ENCODE peak calls at places on chromosomes 12 and 14, in nine cellular contexts. Y is upper lobe of right lung, A is thyroid gland, N is tibial artery, R is colonic mucosa, Z is right lobe of liver, D is GM23338, O is bronchial epithelial cell, W is breast epithelium. L is an unnamed sample. For H3K27me3, the result is how much of the 10 kb centered on the place peaks cover.

GRCh38 chr12:75844049-75844448 is 187.5 kb downstream of the PHLDA1 start:
- DNase-seq in Z (no peak), A (no peak), N (no peak), O (no peak), W (no peak), R (no peak), Y (no peak), D (no peak), L (no peak)

GRCh38 chr12:132406498-132407461 is 77.4 kb upstream of the GALNT9 start:
- DNase-seq in Z (peak), R (no peak), D (no peak), Y (no peak), N (no peak), O (no peak), W (no peak), A (no peak), L (peak)

GRCh38 chr12:114732426-114733030 is 48.6 kb upstream of the TBX3 start:
- DNase-seq in Z (no peak), O (no peak), Y (no peak), W (no peak), N (no peak), A (no peak), R (no peak), D (no peak), L (no peak)

GRCh38 chr14:105884808-105885281 is 358.5 kb downstream of the TMEM121 start:
- DNase-seq in D (no peak), A (no peak), R (no peak), Y (no peak), N (peak), W (no peak), Z (peak), O (no peak), L (peak)

GRCh38 chr14:101582294-101582693 is 21.0 kb downstream of the DIO3 start:
- DNase-seq in W (no peak), N (no peak), Y (no peak), Z (peak), A (no peak), R (no peak), D (no peak), O (no peak), L (no peak)

GRCh38 chr12:29153231-29153630 is 4.2 kb downstream of the FAR2 start:
- DNase-seq in N (no peak), D (peak), Y (no peak), O (no peak), A (no peak), R (no peak), W (no peak), Z (no peak), L (no peak)

GRCh38 chr12:112380663-112381420 is 1.4 kb downstream of the HECTD4 start:
- DNase-seq in O (no peak), A (no peak), D (peak), W (no peak), Z (no peak), R (peak), N (no peak), Y (no peak), L (no peak)

GRCh38 chr12:121712462-121713256 is at the start of gene TMEM120B:
- DNase-seq in Z (peak), Y (peak), N (peak), O (peak), R (peak), W (peak), D (peak), A (peak), L (peak)

GRCh38 chr12:105922670-105923102 is 216.1 kb downstream of the NUAK1 start:
- DNase-seq in D (no peak), Z (no peak), N (no peak), Y (no peak), A (no peak), O (peak), W (no peak), R (no peak), L (no peak)

GRCh38 chr14:105419305-105420091 is at the start of gene MTA1:
- DNase-seq in O (no peak), D (peak), W (no peak), A (peak), Y (peak), N (no peak), R (peak), Z (no peak), L (peak)

GRCh38 chr12:132600048-132601032 is 10.0 kb downstream of the LRCOL1 start:
- DNase-seq in W (peak), D (peak), N (peak), Z (peak), A (peak), O (peak), R (peak), Y (peak), L (peak)

GRCh38 chr12:23756416-23756815 is 193.1 kb downstream of the SOX5 start:
- DNase-seq in Y (no peak), O (no peak), A (no peak), R (no peak), Z (no peak), N (no peak), W (no peak), D (peak), L (no peak)

GRCh38 chr12:130571734-130572133 is 144.4 kb downstream of the RIMBP2 start:
- DNase-seq in D (no peak), Z (no peak), W (no peak), O (no peak), R (no peak), A (no peak), Y (no peak), N (no peak), L (no peak)

GRCh38 chr12:130566446-130567155 is 149.5 kb downstream of the RIMBP2 start:
- DNase-seq in Y (no peak), R (no peak), N (no peak), W (no peak), D (no peak), O (no peak), Z (no peak), A (no peak), L (no peak)

GRCh38 chr12:130568041-130568440 is 148.1 kb downstream of the RIMBP2 start:
- DNase-seq in W (no peak), A (no peak), N (no peak), D (no peak), Z (no peak), Y (no peak), O (no peak), R (no peak), L (no peak)

GRCh38 chr12:130571089-130571488 is 145.0 kb downstream of the RIMBP2 start:
- DNase-seq in Y (no peak), W (no peak), N (no peak), D (no peak), O (no peak), A (no peak), R (no peak), Z (no peak), L (no peak)

DNA sequence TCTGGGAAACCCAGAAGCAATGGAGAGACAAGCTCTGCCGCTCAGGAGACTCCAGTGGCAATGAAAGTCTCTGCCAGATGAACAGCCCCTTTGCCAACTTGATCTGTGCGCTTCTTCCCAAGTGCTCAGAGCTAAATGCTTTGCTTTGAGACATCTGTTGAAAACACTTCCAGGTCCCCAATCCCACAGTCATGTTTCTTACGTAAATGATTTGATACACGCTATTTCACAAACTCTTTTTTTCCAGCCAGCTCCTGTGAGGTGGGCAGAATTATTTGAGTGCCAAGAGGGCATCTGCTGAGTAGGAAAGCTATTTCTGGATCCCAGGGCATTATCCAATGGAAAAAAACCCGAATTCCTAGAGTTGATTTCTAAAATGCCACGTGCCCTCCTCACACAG is 147.6 kb downstream of the RIMBP2 start:
- DNase-seq in W (no peak), N (no peak), O (no peak), R (no peak), Y (no peak), A (no peak), Z (no peak), D (no peak), L (no peak)
- H3K27me3 ChIP-seq in W (under half), N (under half), O (under half), R (under half), Y (under half), A (under half), Z (under half), D (under half), L (under half)

GRCh38 chr14:94893411-94894160 is 123.7 kb upstream of the GSC start:
- DNase-seq in W (no peak), N (no peak), Y (no peak), R (no peak), D (no peak), A (no peak), O (no peak), Z (no peak), L (no peak)
- H3K27me3 ChIP-seq in W (under half), N (under half), Y (under half), R (under half), D (under half), A (under half), O (under half), Z (under half), L (under half)

GRCh38 chr14:97412933-97413574 is 615.9 kb downstream of the VRK1 start:
- DNase-seq in N (no peak), O (no peak), Y (no peak), A (no peak), Z (no peak), D (no peak), W (no peak), R (no peak), L (no peak)
- H3K27me3 ChIP-seq in N (half or more), O (under half), Y (half or more), A (under half), Z (under half), D (under half), W (half or more), R (under half), L (under half)

DNA sequence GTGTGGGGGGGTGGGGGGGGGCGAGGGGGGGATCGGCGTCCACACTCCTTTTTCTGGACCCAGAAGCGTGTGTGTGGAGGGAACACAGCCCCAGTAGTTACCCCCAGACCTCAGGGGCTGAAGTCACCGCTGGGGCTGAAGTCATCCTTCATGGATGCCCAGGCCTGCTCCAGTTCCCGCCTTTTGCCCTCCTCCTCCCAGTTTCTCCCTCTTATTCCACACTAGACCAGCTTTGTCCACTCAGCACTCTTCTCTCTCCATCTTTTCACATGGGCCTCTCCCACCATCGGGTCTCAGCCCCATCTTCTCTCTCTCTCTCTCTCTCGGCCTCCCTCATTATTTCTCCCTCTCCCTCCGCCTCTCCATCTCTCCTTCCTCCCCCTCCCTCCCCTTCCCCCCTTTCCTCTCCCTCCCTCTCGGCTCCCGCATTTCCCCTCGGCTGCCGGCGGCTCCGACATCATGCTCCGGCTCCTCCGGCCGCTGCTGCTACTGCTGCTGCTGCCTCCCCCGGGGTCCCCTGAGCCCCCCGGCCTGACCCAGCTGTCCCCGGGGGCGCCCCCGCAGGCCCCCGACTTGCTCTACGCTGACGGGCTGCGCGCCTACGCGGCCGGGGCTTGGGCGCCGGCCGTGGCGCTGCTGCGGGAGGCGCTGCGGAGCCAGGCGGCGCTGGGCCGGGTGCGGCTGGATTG is at the start of gene P3H3:
- DNase-seq in N (no peak), Y (no peak), Z (no peak), D (peak), O (peak), R (no peak), A (peak), W (no peak), L (no peak)
- H3K27me3 ChIP-seq in N (under half), Y (under half), Z (under half), D (under half), O (under half), R (under half), A (under half), W (under half), L (under half)

DNA sequence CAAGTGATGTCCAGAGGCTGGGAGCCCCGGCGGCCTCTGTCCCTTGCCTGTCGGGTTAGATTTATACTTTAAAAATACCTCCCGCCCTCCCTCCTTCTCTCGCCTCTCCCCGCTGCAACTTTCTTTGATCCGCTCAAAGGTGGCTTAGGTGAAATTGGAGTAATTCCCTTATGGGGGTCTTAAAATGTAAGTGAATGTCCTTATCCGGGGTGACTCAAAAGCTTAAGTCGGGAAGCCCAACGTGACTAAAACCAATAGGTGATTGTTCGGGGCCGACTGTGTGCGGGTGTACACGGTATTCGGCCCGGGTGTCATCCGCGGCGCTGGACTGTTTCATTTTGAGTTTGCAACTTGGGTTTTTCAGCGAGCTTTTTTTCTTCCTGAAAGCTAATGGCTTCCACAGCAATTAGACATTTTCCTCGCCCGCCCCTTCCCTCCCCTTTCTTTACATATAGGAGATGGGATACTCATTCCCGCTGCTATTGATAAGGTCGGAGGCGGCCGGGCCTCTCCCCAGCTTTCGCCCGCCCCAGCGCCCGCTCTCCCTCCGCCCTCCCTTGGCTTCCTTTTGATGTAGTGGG is 2.0 kb upstream of the CCND2 start:
- DNase-seq in O (peak), R (no peak), Z (no peak), D (peak), W (no peak), N (no peak), Y (no peak), A (no peak), L (peak)
- H3K27me3 ChIP-seq in O (under half), R (under half), Z (half or more), D (under half), W (under half), N (under half), Y (under half), A (under half), L (under half)

GRCh38 chr12:71945883-71946282 is 7.2 kb downstream of the TPH2 start:
- DNase-seq in O (no peak), R (no peak), N (no peak), Y (no peak), W (no peak), Z (no peak), A (no peak), D (no peak), L (no peak)

GRCh38 chr12:71945121-71945520 is 6.5 kb downstream of the TPH2 start:
- DNase-seq in N (no peak), Z (no peak), A (no peak), W (no peak), R (no peak), O (no peak), Y (no peak), D (no peak), L (no peak)

GRCh38 chr12:71938728-71939385 is at the start of gene TPH2:
- DNase-seq in A (peak), O (peak), D (peak), W (no peak), R (peak), Y (peak), N (no peak), Z (peak), L (peak)

GRCh38 chr12:71942259-71942658 is 3.6 kb downstream of the TPH2 start:
- DNase-seq in D (no peak), R (no peak), Z (no peak), O (no peak), Y (no peak), N (no peak), A (no peak), W (no peak), L (no peak)

DNA sequence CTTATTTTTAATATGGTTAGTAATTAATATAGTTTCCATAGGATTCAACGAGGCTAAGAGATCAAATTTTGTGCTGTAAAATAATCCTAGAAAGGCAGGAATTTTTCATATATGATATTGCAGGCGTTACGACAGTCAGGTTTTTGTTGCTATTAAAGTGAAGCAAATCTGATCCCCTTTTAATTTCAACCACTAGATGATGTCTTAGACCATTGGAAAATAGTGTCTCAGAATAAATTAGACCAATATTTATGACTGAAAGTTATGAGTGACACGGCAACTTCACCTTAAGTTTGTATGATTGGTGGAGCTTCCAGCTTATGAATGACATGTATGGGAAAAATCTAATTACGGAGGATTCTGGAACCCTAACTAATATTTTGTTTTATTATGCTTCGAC is 2.5 kb downstream of the TPH2 start:
- DNase-seq in R (no peak), O (no peak), Y (no peak), Z (no peak), A (no peak), W (no peak), N (no peak), D (no peak), L (no peak)
- H3K27me3 ChIP-seq in R (under half), O (under half), Y (half or more), Z (under half), A (under half), W (under half), N (under half), D (under half), L (under half)

DNA sequence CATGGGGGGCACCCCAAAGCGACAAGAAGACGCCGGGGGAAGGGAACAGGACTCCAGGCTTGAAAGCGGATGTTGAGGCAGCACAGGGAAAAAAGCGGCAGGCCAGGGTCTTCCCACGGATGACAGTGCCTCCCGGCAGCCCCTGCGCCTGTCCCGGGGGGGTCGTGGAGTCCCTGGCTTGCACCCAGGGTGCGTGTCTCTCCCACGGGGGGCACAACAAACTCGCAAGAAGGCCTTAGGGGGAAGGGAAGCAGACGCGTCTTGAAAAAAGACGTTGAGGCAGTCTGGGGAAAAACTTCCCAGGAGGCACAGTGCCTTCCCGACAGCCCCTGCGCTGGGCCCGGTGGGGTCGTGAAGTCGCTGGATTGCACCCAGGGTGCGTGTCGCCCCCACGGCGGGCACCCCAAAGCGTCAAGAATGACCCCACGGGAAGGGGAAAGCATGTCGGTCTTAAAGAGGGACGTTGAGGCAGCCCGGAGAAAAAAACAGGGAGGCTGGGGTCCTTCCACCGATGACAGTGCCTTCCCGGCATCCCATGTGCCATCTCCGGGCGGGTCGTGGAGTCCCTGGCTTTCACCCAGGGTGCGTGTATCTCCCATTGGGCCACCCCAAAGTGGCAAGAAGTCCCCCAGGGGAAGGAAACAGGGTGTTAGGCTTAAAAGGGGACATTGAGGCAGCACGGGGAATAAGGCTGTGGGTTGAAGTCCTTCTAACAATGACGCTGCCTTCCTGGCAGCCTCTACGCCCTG is 159.9 kb upstream of the ALG10B start:
- DNase-seq in Y (no peak), R (peak), N (no peak), A (no peak), O (no peak), Z (no peak), D (no peak), W (peak), L (no peak)
- H3K27me3 ChIP-seq in Y (under half), R (under half), N (under half), A (under half), O (under half), Z (under half), D (under half), W (under half), L (under half)

DNA sequence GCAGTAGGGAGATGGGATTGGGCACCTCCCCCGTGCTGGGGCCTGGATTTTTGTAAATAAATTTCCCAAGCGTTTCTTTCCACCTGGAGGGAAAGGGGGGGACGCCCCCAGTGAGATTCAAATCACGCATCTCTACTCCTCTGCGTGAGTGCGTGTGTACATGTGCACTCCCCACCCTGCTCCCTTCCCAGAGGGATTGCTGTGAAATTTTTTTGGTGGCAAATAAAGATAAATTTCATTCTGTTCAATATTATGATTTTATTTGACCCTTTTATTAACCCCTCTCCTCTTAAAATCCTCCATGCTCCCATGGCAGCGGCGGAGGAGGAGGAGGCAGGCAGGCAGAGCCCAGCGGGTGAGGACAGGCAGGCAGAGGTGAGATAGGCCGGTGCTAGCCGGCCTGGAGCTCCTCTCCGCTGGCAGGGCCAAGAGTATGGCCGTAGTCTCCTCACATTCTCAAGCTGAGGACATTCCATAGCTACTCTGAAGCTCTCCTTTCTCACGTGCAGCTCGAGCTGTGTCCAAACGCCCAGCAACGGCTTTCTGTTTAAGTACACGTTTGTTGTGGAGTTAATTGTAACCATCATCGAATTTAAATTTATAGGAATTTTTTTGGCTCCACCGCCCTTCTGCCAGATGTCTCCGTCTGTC is 1.5 kb upstream of the HOTAIR start:
- DNase-seq in D (peak), Y (no peak), N (no peak), Z (peak), A (no peak), O (no peak), R (no peak), W (no peak), L (no peak)
- H3K27me3 ChIP-seq in D (half or more), Y (half or more), N (under half), Z (under half), A (half or more), O (half or more), R (half or more), W (half or more), L (half or more)

GRCh38 chr14:63852271-63852816 is 460 bp upstream of the SYNE2 start:
- DNase-seq in D (peak), N (no peak), R (no peak), W (no peak), Y (no peak), O (no peak), Z (no peak), A (peak), L (no peak)

GRCh38 chr14:63852817-63853730 is at the start of gene SYNE2:
- DNase-seq in W (peak), R (peak), D (peak), A (peak), Z (peak), Y (peak), O (peak), N (peak), L (peak)

GRCh38 chr14:63853831-63854293 is 1.1 kb downstream of the SYNE2 start:
- DNase-seq in A (peak), N (peak), Z (peak), D (peak), Y (peak), O (peak), R (peak), W (peak), L (peak)

GRCh38 chr14:63843796-63844195 is 9.0 kb upstream of the SYNE2 start:
- DNase-seq in A (no peak), Y (no peak), N (no peak), Z (no peak), W (no peak), D (no peak), R (no peak), O (no peak), L (no peak)

GRCh38 chr14:63848890-63849289 is 3.9 kb upstream of the SYNE2 start:
- DNase-seq in N (no peak), W (no peak), O (no peak), Z (no peak), A (no peak), Y (no peak), R (no peak), D (no peak), L (no peak)
- H3K27me3 ChIP-seq in N (under half), W (under half), O (under half), Z (under half), A (under half), Y (under half), R (under half), D (under half), L (under half)

GRCh38 chr12:57239587-57240068 is 10.1 kb downstream of the SHMT2 start:
- DNase-seq in Y (no peak), O (no peak), N (no peak), R (no peak), Z (no peak), D (peak), A (no peak), W (no peak), L (no peak)
- H3K27me3 ChIP-seq in Y (half or more), O (under half), N (half or more), R (half or more), Z (under half), D (half or more), A (under half), W (under half), L (under half)